ENCODE peak calls at places on chromosomes 13 and 19, in nine cellular contexts. Z is CD4-positive, CD25-positive, alpha-beta regulatory T cell; E is amniotic stem cell; B is GM12865; V is ureter; K is M059J; S is RPMI7951; T is KBM-7; Q is small intestine. L is an unnamed sample.

GRCh38 chr13:33349314-33349995 is 63.9 kb upstream of the STARD13 start:
- DNase-seq in Z (no peak), E (no peak), B (no peak), V (peak), K (peak), S (peak), T (peak), Q (no peak), L (no peak)

GRCh38 chr13:25300861-25301346 is 521 bp upstream of the NUP58 start:
- DNase-seq in Z (no peak), E (no peak), B (no peak), V (peak), K (no peak), S (peak), T (no peak), Q (no peak), L (no peak)

GRCh38 chr13:114140909-114141255 is 8.5 kb upstream of the RASA3 start:
- DNase-seq in Z (no peak), E (no peak), B (peak), V (no peak), K (no peak), S (no peak), T (no peak), Q (no peak), L (no peak)

GRCh38 chr19:16779539-16780163 is 49.5 kb upstream of the SIN3B start:
- DNase-seq in Z (no peak), E (no peak), B (no peak), V (no peak), K (no peak), S (peak), T (no peak), Q (no peak), L (no peak)

GRCh38 chr19:1648156-1648925 is 4.1 kb downstream of the TCF3 start:
- DNase-seq in Z (no peak), E (no peak), B (peak), V (no peak), K (no peak), S (no peak), T (no peak), Q (no peak), L (no peak)

GRCh38 chr19:48644839-48645651 is 942 bp downstream of the CA11 start:
- DNase-seq in Z (peak), E (peak), B (peak), V (peak), K (peak), S (peak), T (peak), Q (peak), L (peak)

GRCh38 chr19:2289714-2290435 is 7.9 kb upstream of the PEAK3 start:
- DNase-seq in Z (peak), E (no peak), B (peak), V (no peak), K (no peak), S (no peak), T (peak), Q (no peak), L (no peak)

GRCh38 chr19:10603084-10603872 is 16.2 kb upstream of the AP1M2 start:
- DNase-seq in Z (peak), E (no peak), B (peak), V (peak), K (no peak), S (no peak), T (peak), Q (peak), L (peak)

GRCh38 chr13:21434588-21434987 is 24.5 kb downstream of the ZDHHC20 start:
- DNase-seq in Z (no peak), E (no peak), B (no peak), V (no peak), K (no peak), S (peak), T (no peak), Q (no peak), L (no peak)

L was measured in SJSA1.